ENCODE peak calls at places on chromosomes 12 and 14, in seven cellular contexts. F, T, Z, N, V, K and D are unnamed samples.

GRCh38 chr14:91754819-91755218 is 22.9 kb upstream of the CATSPERB start:
- DNase-seq in F (no peak), T (no peak), Z (no peak), N (no peak), V (no peak), K (no peak), D (no peak)

GRCh38 chr12:54853933-54854538 is at the start of gene MUCL1:
- DNase-seq in F (peak), T (peak), Z (peak), N (peak), V (peak), K (no peak), D (peak)

GRCh38 chr12:50706606-50707005 is 57.3 kb upstream of the ATF1 start:
- DNase-seq in F (no peak), T (no peak), Z (no peak), N (no peak), V (no peak), K (no peak), D (no peak)

GRCh38 chr14:23951590-23952143 is 1.9 kb upstream of the DHRS4 start:
- DNase-seq in F (no peak), T (no peak), Z (peak), N (no peak), V (no peak), K (no peak), D (no peak)

GRCh38 chr12:25859976-25860375 is 98.5 kb upstream of the RASSF8 start:
- DNase-seq in F (no peak), T (no peak), Z (no peak), N (no peak), V (no peak), K (no peak), D (no peak)

GRCh38 chr12:116672842-116673516 is 64.9 kb downstream of the SPRING1 start:
- DNase-seq in F (no peak), T (no peak), Z (no peak), N (peak), V (no peak), K (no peak), D (no peak)

GRCh38 chr12:990308-990648 is 745 bp upstream of the ERC1 start:
- DNase-seq in F (peak), T (no peak), Z (peak), N (peak), V (no peak), K (peak), D (peak)

GRCh38 chr14:104705340-104706047 is 16.1 kb downstream of the INF2 start:
- DNase-seq in F (no peak), T (no peak), Z (no peak), N (no peak), V (no peak), K (no peak), D (no peak)

GRCh38 chr14:75514673-75515630 is 7.3 kb upstream of the BATF start:
- DNase-seq in F (peak), T (no peak), Z (peak), N (no peak), V (no peak), K (peak), D (no peak)
- TF ChIP-seq CTCF in F (no peak), T (no peak), Z (peak), N (peak), V (peak), K (no peak), D (peak)

GRCh38 chr14:102795060-102795925 is 18.0 kb downstream of the TRAF3 start:
- DNase-seq in F (peak), T (no peak), Z (no peak), N (peak), V (no peak), K (peak), D (no peak)
- TF ChIP-seq CTCF in F (no peak), T (peak), Z (no peak), N (no peak), V (no peak), K (no peak), D (peak)

GRCh38 chr12:130281157-130281799 is 56.4 kb upstream of the PIWIL1 start:
- DNase-seq in F (peak), T (no peak), Z (peak), N (no peak), V (no peak), K (no peak), D (no peak)
- TF ChIP-seq CTCF in F (peak), T (peak), Z (peak), N (peak), V (peak), K (peak), D (peak)

DNA sequence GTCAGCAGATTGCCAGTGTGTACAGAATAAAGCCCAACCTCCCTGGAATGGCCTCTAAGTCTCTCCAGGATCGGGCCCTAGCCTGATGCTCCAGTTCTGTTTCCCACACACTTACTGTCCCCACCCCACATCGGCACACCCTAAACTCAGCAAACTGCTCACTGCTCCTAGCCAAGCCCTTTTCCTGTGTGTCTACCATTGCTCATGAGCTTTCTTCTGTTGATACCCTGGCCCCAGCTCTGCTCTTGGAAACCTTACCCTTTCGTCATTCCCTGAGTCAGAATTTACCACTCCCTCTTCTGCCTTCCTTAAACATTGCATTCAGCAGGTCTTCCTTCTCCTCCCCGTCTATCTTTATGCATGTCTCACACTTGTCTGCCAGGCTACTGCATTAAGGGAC is 158.9 kb downstream of the TMX1 start:
- DNase-seq in F (no peak), T (peak), Z (no peak), N (no peak), V (peak), K (no peak), D (no peak)
- TF ChIP-seq CTCF in F (no peak), T (no peak), Z (no peak), N (no peak), V (no peak), K (no peak), D (no peak)

DNA sequence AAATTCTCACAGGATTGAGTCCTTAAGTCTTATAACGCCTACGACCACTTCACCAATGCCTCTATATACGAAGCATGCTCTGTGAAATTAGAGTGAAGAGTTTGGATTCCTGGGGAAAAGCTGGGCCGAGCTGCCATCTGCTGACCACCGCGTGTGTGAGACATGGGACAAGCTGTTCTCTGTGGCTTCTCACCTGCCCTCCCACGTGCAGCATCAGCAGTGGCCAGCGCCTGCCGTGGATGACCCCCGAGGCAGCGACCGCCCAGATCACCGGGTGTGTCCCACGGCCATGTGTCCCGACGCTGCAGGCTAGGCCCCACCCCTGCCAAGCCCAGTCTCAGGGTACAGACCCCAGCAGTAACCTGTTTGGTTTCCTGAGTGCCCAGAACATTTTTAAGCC is 21.6 kb upstream of the GOLGA3 start:
- DNase-seq in F (no peak), T (no peak), Z (no peak), N (no peak), V (no peak), K (no peak), D (no peak)
- TF ChIP-seq CTCF in F (no peak), T (no peak), Z (no peak), N (no peak), V (no peak), K (no peak), D (no peak)

DNA sequence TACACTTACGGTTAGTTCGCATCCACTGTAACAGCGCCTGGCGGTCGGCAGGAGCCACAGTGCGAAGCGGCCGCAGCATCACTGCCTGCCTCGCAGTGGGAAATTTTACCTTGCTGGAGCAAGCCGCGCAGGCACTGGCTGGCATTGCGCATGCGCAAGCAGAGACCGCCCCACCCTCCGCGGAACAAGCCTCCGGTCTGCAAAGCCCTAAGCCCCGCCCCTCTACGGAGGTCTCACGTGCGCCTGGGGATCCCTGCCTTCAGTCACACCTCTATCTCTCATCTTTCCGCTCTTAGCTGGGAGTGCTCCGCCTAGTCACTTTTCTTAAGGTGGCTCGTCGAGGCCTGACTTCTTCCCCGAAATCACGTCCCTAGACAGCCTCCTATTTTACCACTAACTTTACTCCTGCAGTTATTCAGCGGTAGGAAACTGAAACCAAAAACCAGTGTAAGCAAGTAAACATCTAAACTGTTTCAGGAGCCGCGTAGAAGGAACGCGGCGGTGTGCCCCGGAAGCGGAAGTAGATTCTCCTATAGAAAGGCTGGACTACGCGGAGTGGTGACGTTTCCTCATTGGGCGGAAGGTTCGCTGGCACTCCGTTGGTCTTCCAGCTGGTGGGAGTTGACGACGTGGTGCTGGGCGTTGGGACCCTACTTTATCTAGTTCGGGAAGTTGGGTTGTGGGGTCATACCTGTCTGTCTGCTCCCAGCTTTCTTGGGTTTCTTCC is at the start of gene SRP54:
- DNase-seq in F (peak), T (peak), Z (peak), N (peak), V (peak), K (peak), D (peak)
- TF ChIP-seq CTCF in F (no peak), T (peak), Z (peak), N (no peak), V (no peak), K (no peak), D (peak)